ENCODE peak calls at places on chromosomes 4 and X, in six cellular contexts. H is MCF 10A, D is tibial nerve, C is epithelial cell of esophagus, K is D721Med, O is GM13976. Y is an unnamed sample.

GRCh38 chr4:26779674-26780073 is 81.0 kb upstream of the STIM2 start:
- DNase-seq in H (peak), D (no peak), C (peak), K (no peak), O (no peak), Y (no peak)

GRCh38 chr4:108502366-108502765 is 118.0 kb upstream of the RPL34 start:
- DNase-seq in H (peak), D (no peak), C (peak), K (no peak), O (no peak), Y (no peak)

GRCh38 chrX:71222929-71223328 is at the start of gene GJB1:
- DNase-seq in H (no peak), D (no peak), C (no peak), K (no peak), O (no peak), Y (no peak)

GRCh38 chrX:120791013-120791643 is 84.5 kb downstream of the CT47B1 start:
- DNase-seq in H (peak), D (peak), C (peak), K (no peak), O (no peak), Y (no peak)

GRCh38 chr4:57162499-57163019 is 52.4 kb upstream of the IGFBP7 start:
- DNase-seq in H (no peak), D (no peak), C (no peak), K (no peak), O (no peak), Y (no peak)

GRCh38 chrX:9866633-9867032 is 80.4 kb downstream of the SHROOM2 start:
- DNase-seq in H (no peak), D (no peak), C (no peak), K (no peak), O (no peak), Y (no peak)

GRCh38 chrX:106177982-106178321 is 9.8 kb downstream of the PWWP3B start:
- DNase-seq in H (no peak), D (no peak), C (no peak), K (no peak), O (no peak), Y (no peak)

GRCh38 chr4:126776361-126776760 is 856.4 kb upstream of the INTU start:
- DNase-seq in H (no peak), D (no peak), C (no peak), K (no peak), O (no peak), Y (no peak)

GRCh38 chr4:15936495-15936894 is 2.0 kb downstream of the FGFBP1 start:
- DNase-seq in H (peak), D (no peak), C (peak), K (no peak), O (no peak), Y (no peak)

GRCh38 chr4:54427826-54428225 is 198.7 kb downstream of the PDGFRA start:
- DNase-seq in H (no peak), D (no peak), C (no peak), K (no peak), O (no peak), Y (no peak)

GRCh38 chr4:54428940-54429339 is 199.8 kb downstream of the PDGFRA start:
- DNase-seq in H (no peak), D (no peak), C (no peak), K (no peak), O (no peak), Y (no peak)

DNA sequence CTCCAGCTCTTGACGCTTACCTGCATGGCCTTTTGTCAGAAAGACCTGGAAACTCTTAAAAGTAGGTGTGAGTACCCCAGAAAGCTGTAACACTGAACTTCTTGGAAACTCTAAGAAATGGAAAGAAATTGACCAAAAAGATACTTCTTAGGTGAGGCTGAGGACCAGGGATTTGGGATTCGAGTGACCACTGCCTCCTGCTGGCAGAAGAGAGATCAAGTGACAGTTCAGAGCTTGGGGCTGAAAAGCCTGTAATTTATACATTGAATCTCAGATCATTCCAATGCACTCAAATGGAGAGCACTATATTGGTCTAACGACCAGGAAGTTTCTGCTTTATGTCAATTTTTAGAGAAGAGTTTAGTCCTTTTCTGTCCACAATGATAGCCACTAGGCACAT is 204.6 kb downstream of the PDGFRA start:
- DNase-seq in H (peak), D (no peak), C (peak), K (no peak), O (no peak), Y (no peak)
- TF ChIP-seq CTCF in H (peak), D (no peak), C (peak), K (no peak), O (no peak), Y (no peak)

GRCh38 chr4:87839309-87839946 is 6.7 kb downstream of the MEPE start:
- DNase-seq in H (peak), D (no peak), C (peak), K (no peak), O (no peak), Y (peak)
- TF ChIP-seq CTCF in H (peak), D (peak), C (peak), K (peak), O (no peak), Y (peak)

GRCh38 chrX:38282044-38282443 is 45.3 kb downstream of the RPGR start:
- DNase-seq in H (no peak), D (no peak), C (no peak), K (no peak), O (no peak), Y (no peak)
- TF ChIP-seq CTCF in H (peak), D (no peak), C (peak), K (no peak), O (no peak), Y (no peak)

GRCh38 chr4:177250056-177250696 is 59.5 kb upstream of the NEIL3 start:
- DNase-seq in H (peak), D (peak), C (peak), K (peak), O (peak), Y (peak)
- TF ChIP-seq CTCF in H (peak), D (peak), C (peak), K (peak), O (peak), Y (peak)

GRCh38 chr4:77082886-77083608 is 7.3 kb upstream of the CCNI start:
- DNase-seq in H (no peak), D (no peak), C (no peak), K (no peak), O (no peak), Y (no peak)
- TF ChIP-seq CTCF in H (no peak), D (no peak), C (no peak), K (no peak), O (no peak), Y (no peak)

GRCh38 chr4:153651041-153651960 is 32.8 kb upstream of the TLR2 start:
- DNase-seq in H (peak), D (peak), C (peak), K (no peak), O (no peak), Y (no peak)

GRCh38 chr4:153651961-153652784 is 31.9 kb upstream of the TLR2 start:
- DNase-seq in H (peak), D (no peak), C (peak), K (no peak), O (no peak), Y (no peak)

GRCh38 chr4:153645183-153645582 is 38.9 kb upstream of the TLR2 start:
- DNase-seq in H (peak), D (no peak), C (no peak), K (no peak), O (no peak), Y (no peak)

GRCh38 chr4:153647975-153648374 is 36.1 kb upstream of the TLR2 start:
- DNase-seq in H (no peak), D (no peak), C (no peak), K (no peak), O (no peak), Y (no peak)

GRCh38 chr4:153649572-153649991 is 34.5 kb upstream of the TLR2 start:
- DNase-seq in H (peak), D (no peak), C (peak), K (no peak), O (no peak), Y (peak)
- TF ChIP-seq CTCF in H (peak), D (no peak), C (peak), K (peak), O (no peak), Y (peak)

DNA sequence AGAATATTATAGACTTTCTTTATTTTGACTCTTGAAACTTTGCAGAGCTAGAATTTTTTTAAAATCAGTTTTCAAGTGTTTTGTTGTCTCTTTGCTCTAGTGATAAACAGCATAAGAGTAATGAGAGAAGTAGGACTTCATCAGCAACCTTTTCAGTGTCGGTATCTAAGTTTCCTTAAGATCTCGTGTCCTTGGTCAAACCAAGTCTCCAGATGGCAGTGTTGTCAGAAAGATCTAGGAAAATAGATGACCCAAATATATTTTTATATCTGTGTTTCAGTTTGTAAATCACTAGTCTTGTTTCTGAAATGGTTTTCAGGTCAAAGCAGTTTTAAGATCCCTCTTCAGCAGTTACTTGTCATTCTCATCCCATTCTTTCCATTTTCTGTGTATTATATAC is 438.3 kb downstream of the RAPGEF2 start:
- DNase-seq in H (no peak), D (no peak), C (no peak), K (no peak), O (no peak), Y (no peak)
- TF ChIP-seq CTCF in H (no peak), D (no peak), C (no peak), K (no peak), O (no peak), Y (no peak)